ENCODE peak calls at places on chromosomes 1 and 21, in six cellular contexts. W is EL; Z is nephron progenitor cell; J is cardiac fibroblast; Y is activated CD4-positive, alpha-beta T cell treated with anti-CD3 and anti-CD28 coated beads for 48 hours; D is iPS DF 19.7. L is an unnamed sample.

GRCh38 chr1:201633297-201633696 is 94.4 kb downstream of the NAV1 start:
- DNase-seq in W (no peak), Z (no peak), J (no peak), Y (no peak), D (no peak), L (no peak)

GRCh38 chr1:236321101-236321500 is 39.3 kb upstream of the ERO1B start:
- DNase-seq in W (no peak), Z (no peak), J (no peak), Y (no peak), D (no peak), L (no peak)

GRCh38 chr21:15191342-15191741 is 126.5 kb upstream of the NRIP1 start:
- DNase-seq in W (no peak), Z (no peak), J (no peak), Y (no peak), D (no peak), L (no peak)

GRCh38 chr1:32948905-32949304 is 15.7 kb downstream of the RNF19B start:
- DNase-seq in W (no peak), Z (no peak), J (no peak), Y (no peak), D (no peak), L (no peak)

GRCh38 chr1:117284408-117285215 is 73.9 kb upstream of the VTCN1 start:
- DNase-seq in W (peak; percentile 66), Z (no peak), J (peak; percentile 72), Y (no peak), D (peak; percentile 57), L (peak; percentile 72)

GRCh38 chr1:60283690-60284089 is 210.1 kb upstream of the C1orf87 start:
- DNase-seq in W (peak; percentile 12), Z (no peak), J (peak; percentile 32), Y (no peak), D (no peak), L (no peak)

GRCh38 chr1:9892563-9893528 is 17.2 kb downstream of the CTNNBIP1 start:
- DNase-seq in W (peak; percentile 88), Z (no peak), J (peak; percentile 81), Y (no peak), D (no peak), L (no peak)

GRCh38 chr1:10644307-10645128 is 151.9 kb downstream of the CASZ1 start:
- DNase-seq in W (peak; percentile 47), Z (no peak), J (peak; percentile 40), Y (peak; percentile 27), D (no peak), L (no peak)

GRCh38 chr1:5864256-5864655 is 128.0 kb downstream of the NPHP4 start:
- DNase-seq in W (no peak), Z (no peak), J (no peak), Y (no peak), D (no peak), L (no peak)

GRCh38 chr1:81974883-81975555 is 174.3 kb downstream of the ADGRL2 start:
- DNase-seq in W (no peak), Z (no peak), J (no peak), Y (no peak), D (no peak), L (no peak)

GRCh38 chr1:53112271-53112774 is 30.1 kb downstream of the SLC1A7 start:
- DNase-seq in W (peak; percentile 95), Z (no peak), J (peak; percentile 90), Y (no peak), D (no peak), L (no peak)

GRCh38 chr21:33308586-33309490 is 15.9 kb upstream of the IFNAR1 start:
- DNase-seq in W (no peak), Z (no peak), J (no peak), Y (peak; percentile 17), D (no peak), L (no peak)

GRCh38 chr1:22930235-22930912 is 42.3 kb downstream of the LACTBL1 start:
- DNase-seq in W (peak; percentile 49), Z (peak; percentile 85), J (peak; percentile 47), Y (peak; percentile 53), D (peak; percentile 47), L (peak; percentile 97)

GRCh38 chr1:246004281-246004680 is 502.8 kb downstream of the SMYD3 start:
- DNase-seq in W (no peak), Z (no peak), J (no peak), Y (no peak), D (no peak), L (no peak)

GRCh38 chr1:12167493-12168429 is 970 bp downstream of the TNFRSF1B start:
- DNase-seq in W (no peak), Z (no peak), J (no peak), Y (no peak), D (no peak), L (no peak)

GRCh38 chr1:41658444-41659158 is 174.1 kb upstream of the EDN2 start:
- DNase-seq in W (no peak), Z (no peak), J (no peak), Y (no peak), D (no peak), L (no peak)

GRCh38 chr1:23450894-23451293 is 26.3 kb upstream of the TCEA3 start:
- DNase-seq in W (no peak), Z (no peak), J (no peak), Y (no peak), D (no peak), L (no peak)

GRCh38 chr1:221756830-221757551 is 15.1 kb upstream of the DUSP10 start:
- DNase-seq in W (no peak), Z (no peak), J (no peak), Y (no peak), D (no peak), L (no peak)

GRCh38 chr1:204345425-204345824 is 14.3 kb downstream of the PLEKHA6 start:
- DNase-seq in W (no peak), Z (no peak), J (no peak), Y (no peak), D (no peak), L (no peak)

GRCh38 chr1:119794856-119795255 is 16.4 kb downstream of the REG4 start:
- DNase-seq in W (no peak), Z (no peak), J (no peak), Y (no peak), D (no peak), L (no peak)

GRCh38 chr1:201938440-201939005 is 7.8 kb downstream of the LMOD1 start:
- DNase-seq in W (no peak), Z (no peak), J (no peak), Y (no peak), D (no peak), L (no peak)

GRCh38 chr1:208820600-208821232 is 576.5 kb upstream of the PLXNA2 start:
- DNase-seq in W (no peak), Z (no peak), J (no peak), Y (no peak), D (no peak), L (no peak)

GRCh38 chr1:170307426-170307825 is 161.7 kb downstream of the NTMT2 start:
- DNase-seq in W (peak; percentile 60), Z (no peak), J (peak; percentile 48), Y (no peak), D (no peak), L (no peak)

GRCh38 chr1:16915627-16915973 is 6.1 kb upstream of the CROCC start:
- DNase-seq in W (no peak), Z (no peak), J (peak; percentile 53), Y (no peak), D (no peak), L (no peak)

GRCh38 chr1:109761227-109762038 is 2.3 kb downstream of the EPS8L3 start:
- DNase-seq in W (no peak), Z (no peak), J (no peak), Y (no peak), D (no peak), L (no peak)

GRCh38 chr1:147545133-147545532 is 3.8 kb downstream of the BCL9 start:
- DNase-seq in W (peak; percentile 35), Z (no peak), J (peak; percentile 65), Y (peak; percentile 90), D (peak; percentile 70), L (peak; percentile 32)

GRCh38 chr1:200968469-200969410 is 54.8 kb downstream of the KIF21B start:
- DNase-seq in W (peak; percentile 57), Z (no peak), J (no peak), Y (no peak), D (no peak), L (no peak)

GRCh38 chr1:18443573-18444520 is 36.9 kb upstream of the KLHDC7A start:
- DNase-seq in W (no peak), Z (no peak), J (no peak), Y (no peak), D (no peak), L (no peak)

GRCh38 chr1:1046767-1047166 is 26.8 kb downstream of the AGRN start:
- DNase-seq in W (no peak), Z (no peak), J (no peak), Y (no peak), D (no peak), L (no peak)

GRCh38 chr21:23496729-23497128 is 2110.6 kb downstream of the MRPL39 start:
- DNase-seq in W (no peak), Z (no peak), J (no peak), Y (no peak), D (no peak), L (no peak)

GRCh38 chr1:200409203-200409760 is 554 bp downstream of the ZNF281 start:
- DNase-seq in W (no peak), Z (peak; percentile 57), J (peak; percentile 34), Y (peak; percentile 50), D (no peak), L (peak; percentile 31)

GRCh38 chr21:31252091-31252490 is 92.0 kb downstream of the TIAM1 start:
- DNase-seq in W (no peak), Z (no peak), J (no peak), Y (no peak), D (no peak), L (no peak)